ENCODE peak calls at places on chromosomes 12 and 14, in five cellular contexts. Y is HepG2, F is K562, H is GM12878, C is A549. B is an unnamed sample.

GRCh38 chr14:61754627-61755381 is 7.4 kb upstream of the SNAPC1 start:
- DNase-seq in Y (no peak), F (no peak), H (no peak), C (no peak), B (no peak)

GRCh38 chr14:81414123-81414522 is 14.0 kb upstream of the STON2 start:
- DNase-seq in Y (no peak), F (no peak), H (no peak), C (no peak), B (no peak)

GRCh38 chr14:39033371-39033770 is 69.7 kb downstream of the SEC23A start:
- DNase-seq in Y (no peak), F (no peak), H (no peak), C (no peak), B (no peak)

GRCh38 chr12:29234965-29235364 is 85.9 kb downstream of the FAR2 start:
- DNase-seq in Y (no peak), F (no peak), H (no peak), C (no peak), B (no peak)

GRCh38 chr14:89007906-89008305 is 183.5 kb downstream of the TTC8 start:
- DNase-seq in Y (no peak), F (no peak), H (no peak), C (no peak), B (no peak)

GRCh38 chr12:45464699-45465098 is 248.8 kb downstream of the ANO6 start:
- DNase-seq in Y (no peak), F (no peak), H (no peak), C (no peak), B (no peak)

GRCh38 chr14:54782803-54783659 is 119.6 kb downstream of the GCH1 start:
- DNase-seq in Y (peak; percentile 11), F (no peak), H (no peak), C (no peak), B (peak; percentile 80)

GRCh38 chr12:124544983-124545382 is 22.4 kb downstream of the NCOR2 start:
- DNase-seq in Y (no peak), F (no peak), H (no peak), C (no peak), B (no peak)

GRCh38 chr12:20390846-20391245 is 22.5 kb downstream of the PDE3A start:
- DNase-seq in Y (no peak), F (no peak), H (no peak), C (no peak), B (no peak)

GRCh38 chr12:88375301-88375959 is 204.8 kb downstream of the KITLG start:
- DNase-seq in Y (no peak), F (no peak), H (no peak), C (no peak), B (no peak)

GRCh38 chr12:85968606-85969005 is 94.5 kb downstream of the NTS start:
- DNase-seq in Y (no peak), F (no peak), H (no peak), C (no peak), B (no peak)

GRCh38 chr12:85963322-85963721 is 89.2 kb downstream of the NTS start:
- DNase-seq in Y (no peak), F (no peak), H (no peak), C (no peak), B (no peak)
- TF ChIP-seq MYC in Y (no peak), F (no peak), H (no peak), C (no peak), B (no peak)

DNA sequence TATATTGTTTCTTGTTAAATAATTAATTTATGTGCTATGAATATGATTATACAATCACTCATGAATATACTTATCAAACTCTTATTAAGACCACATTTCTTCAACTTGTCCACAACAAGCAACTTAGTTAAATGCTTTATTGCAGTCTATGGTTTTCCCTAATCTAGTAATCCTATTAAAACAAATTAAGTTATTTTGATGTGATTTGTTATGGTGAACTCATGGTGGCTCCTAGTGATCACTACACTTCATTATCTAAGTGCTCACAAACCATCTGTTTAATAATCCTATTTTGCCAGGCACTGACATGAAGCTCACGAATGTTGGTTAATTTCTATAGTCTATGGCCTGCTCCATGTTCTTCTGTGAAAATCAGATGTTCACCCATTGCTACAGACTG is 42.9 kb downstream of the INSM2 start:
- DNase-seq in Y (no peak), F (no peak), H (no peak), C (no peak), B (no peak)
- H3K4me3 ChIP-seq in Y (no peak overlapping the region), F (no peak overlapping the region), H (no peak overlapping the region), C (no peak overlapping the region), B (no peak overlapping the region)

DNA sequence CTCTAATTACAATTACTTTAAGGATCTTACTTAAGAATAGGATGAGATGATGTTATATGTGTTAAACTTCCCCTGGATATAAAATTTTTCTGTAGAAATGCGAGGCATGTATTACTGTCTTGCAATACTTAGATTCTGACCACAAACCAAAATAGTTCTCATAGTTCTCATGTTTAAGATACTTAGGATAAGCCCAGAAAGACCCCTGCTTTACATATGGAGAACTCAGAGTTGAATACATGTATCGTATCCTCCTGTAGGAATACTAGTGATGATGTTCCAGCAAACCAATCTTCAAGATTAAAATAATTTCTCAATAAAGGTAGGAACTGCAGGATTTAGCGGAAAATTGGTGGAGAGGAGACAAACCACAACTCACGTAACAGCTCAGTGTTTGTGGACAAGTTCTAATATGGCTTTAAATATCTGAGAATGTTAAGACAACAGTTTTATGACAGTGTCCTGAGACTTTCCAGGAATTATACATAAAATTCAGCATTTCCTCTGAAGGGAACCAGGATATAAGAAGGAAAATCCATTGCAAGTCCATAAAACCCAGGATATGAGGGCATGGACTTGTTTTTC is 114.7 kb upstream of the CRY1 start:
- DNase-seq in Y (no peak), F (no peak), H (no peak), C (no peak), B (no peak)
- TF ChIP-seq MAX in Y (no peak), F (no peak), H (no peak), C (no peak), B (no peak)

DNA sequence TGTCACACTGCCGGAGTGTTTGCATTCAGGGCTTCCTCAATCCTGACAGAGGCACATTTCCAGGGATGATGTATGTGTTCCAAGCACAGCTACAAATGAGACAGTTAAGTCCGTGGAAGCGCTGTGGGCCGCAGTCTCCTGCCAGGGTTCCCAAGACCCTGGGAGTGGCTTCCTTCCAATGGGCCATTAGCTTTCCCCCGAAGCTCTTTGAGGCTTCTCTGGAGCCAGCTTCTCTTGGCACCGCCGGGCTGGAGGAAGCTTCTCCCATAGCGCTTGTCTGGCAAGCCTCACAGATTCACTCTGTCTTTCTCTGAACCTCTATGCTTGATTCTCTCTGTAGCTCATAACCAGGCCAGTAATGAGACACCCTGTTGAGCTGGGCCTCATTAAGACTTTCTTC is 1524.6 kb upstream of the TMEM132C start:
- DNase-seq in Y (no peak), F (no peak), H (no peak), C (no peak), B (no peak)
- TF ChIP-seq MYC in Y (no peak), F (no peak), H (no peak), C (no peak), B (no peak)

GRCh38 chr12:85466906-85467305 is 186.9 kb downstream of the ALX1 start:
- DNase-seq in Y (no peak), F (no peak), H (no peak), C (no peak), B (no peak)

GRCh38 chr12:85462888-85463287 is 182.9 kb downstream of the ALX1 start:
- DNase-seq in Y (no peak), F (no peak), H (no peak), C (no peak), B (no peak)

GRCh38 chr12:85468356-85469157 is 188.5 kb downstream of the ALX1 start:
- DNase-seq in Y (peak; percentile 25), F (peak; percentile 5), H (peak; percentile 23), C (peak; percentile 28), B (peak; percentile 83)
- H3K4me3 ChIP-seq in Y (peak overlapping the region; percentile 38), F (no peak overlapping the region), H (peak overlapping the region; percentile 31), C (peak overlapping the region; percentile 6), B (peak overlapping the region; percentile 48)

GRCh38 chr14:93379841-93380240 is 32.9 kb downstream of the COX8C start:
- DNase-seq in Y (no peak), F (no peak), H (no peak), C (no peak), B (peak; percentile 9)

GRCh38 chr14:93381644-93382043 is 34.7 kb downstream of the COX8C start:
- DNase-seq in Y (no peak), F (no peak), H (no peak), C (no peak), B (no peak)

DNA sequence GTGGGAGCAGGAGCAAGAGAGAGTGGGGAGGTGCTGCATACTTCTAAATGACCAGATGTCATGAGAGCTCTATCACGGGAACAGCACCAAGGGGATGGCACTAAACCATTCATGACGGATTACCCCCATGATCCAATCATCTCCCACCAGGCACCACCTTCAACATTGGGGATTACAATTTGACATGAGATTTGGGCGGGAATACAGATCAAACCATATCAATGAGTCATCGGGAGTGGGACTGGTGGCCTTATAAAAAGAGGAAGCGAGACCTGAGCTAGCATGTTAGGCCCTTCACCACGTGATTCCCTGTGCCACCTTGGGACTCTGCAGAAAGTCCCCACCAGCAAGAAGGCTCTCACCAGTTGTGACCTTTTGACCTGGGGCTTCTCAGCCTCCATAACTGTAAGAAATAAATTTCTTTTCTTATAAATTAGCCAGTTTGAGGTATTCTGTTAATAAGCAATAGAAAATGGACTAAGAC is 28.7 kb downstream of the COX8C start:
- DNase-seq in Y (no peak), F (no peak), H (peak; percentile 86), C (no peak), B (peak; percentile 88)
- TF ChIP-seq MAX in Y (no peak), F (no peak), H (peak; percentile 58), C (no peak), B (peak; percentile 75)

DNA sequence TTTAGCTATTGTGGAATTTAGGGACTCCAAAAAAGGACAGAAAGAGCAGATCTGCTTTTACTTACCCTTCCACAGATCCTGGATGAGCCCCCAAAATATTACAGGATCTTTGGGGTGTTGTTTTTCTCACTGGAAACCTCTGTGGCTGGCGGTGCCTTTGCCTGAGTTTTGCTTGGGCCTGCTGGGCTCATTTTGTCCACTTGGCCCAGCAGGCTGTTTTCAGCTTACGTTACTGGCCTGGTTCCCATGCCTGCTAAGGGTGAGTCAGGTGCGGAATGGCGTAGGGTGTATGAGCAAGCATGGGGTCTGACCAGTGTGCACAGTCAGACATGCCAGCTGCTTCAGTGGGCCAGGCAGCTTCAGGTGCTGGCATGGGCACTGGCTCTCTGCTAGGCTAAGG is 45.8 kb downstream of the HSD17B6 start:
- DNase-seq in Y (no peak), F (no peak), H (no peak), C (no peak), B (no peak)
- TF ChIP-seq MYC in Y (no peak), F (no peak), H (no peak), C (no peak), B (no peak)

DNA sequence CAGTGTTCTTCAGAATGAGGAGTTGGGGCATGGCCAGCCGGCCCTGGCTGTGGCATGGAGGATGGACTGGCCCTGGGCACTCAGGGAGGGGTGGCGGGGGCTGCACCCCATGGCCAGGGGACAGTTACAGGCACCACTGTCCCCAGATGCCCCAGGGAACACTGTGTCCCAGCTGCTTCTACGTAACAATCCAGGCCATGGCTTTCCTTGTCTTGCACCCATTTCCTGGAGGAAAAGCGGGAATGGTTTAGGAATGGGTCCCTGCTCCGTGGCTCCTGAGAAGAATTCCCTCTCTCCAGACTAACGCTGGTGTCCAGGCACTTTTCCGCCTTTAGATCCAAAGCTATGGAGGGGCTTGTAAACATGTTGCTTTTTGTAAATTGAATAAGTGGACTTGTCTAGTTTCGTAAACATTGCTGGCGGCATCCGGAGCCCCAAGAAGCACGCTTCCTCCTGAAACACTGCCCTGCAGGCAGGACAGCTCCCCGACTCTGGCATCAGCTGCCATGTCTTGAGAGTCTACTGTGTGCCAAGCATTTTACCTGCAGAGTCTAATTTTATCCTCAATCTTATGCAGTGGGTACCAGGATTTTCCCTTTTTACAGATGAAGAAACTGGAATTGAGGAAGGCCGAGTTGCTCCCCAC is 238.3 kb downstream of the SLC41A2 start:
- DNase-seq in Y (no peak), F (no peak), H (no peak), C (no peak), B (no peak)
- H3K4me3 ChIP-seq in Y (no peak overlapping the region), F (no peak overlapping the region), H (peak overlapping the region; percentile 40), C (no peak overlapping the region), B (no peak overlapping the region)